ENCODE peak calls at places on chromosomes 3 and 15, in ten cellular contexts. T is stomach, K is A549, S is HepG2, H is GM12878, Q is suprapubic skin, V is ovary, E is SK-N-SH, B is upper lobe of left lung, U is sigmoid colon. J is an unnamed sample.

GRCh38 chr3:185825639-185826481 is 1.0 kb upstream of the IGF2BP2 start:
- DNase-seq in T (peak; percentile 61), H (no peak), S (no peak), Q (peak; percentile 69), E (peak; percentile 65), K (peak; percentile 29), U (peak; percentile 64), B (peak; percentile 90), V (peak; percentile 56), J (no peak)

GRCh38 chr15:76078285-76078863 is 18.6 kb downstream of the TMEM266 start:
- DNase-seq in H (no peak), Q (no peak), K (no peak), E (no peak), T (no peak), U (no peak), S (no peak), V (no peak), B (no peak), J (no peak)

GRCh38 chr3:13161771-13162535 is 88.7 kb upstream of the IQSEC1 start:
- DNase-seq in B (no peak), U (peak; percentile 52), E (no peak), V (no peak), T (no peak), S (no peak), K (no peak), H (no peak), Q (peak; percentile 46), J (no peak)

GRCh38 chr3:69214241-69214640 is 91.8 kb upstream of the LMOD3 start:
- DNase-seq in V (no peak), S (no peak), H (no peak), T (no peak), K (no peak), B (no peak), E (no peak), U (no peak), Q (no peak), J (no peak)

GRCh38 chr15:50210462-50211264 is 28.7 kb downstream of the SLC27A2 start:
- DNase-seq in Q (no peak), E (no peak), K (no peak), H (no peak), U (no peak), T (peak; percentile 39), B (no peak), V (no peak), S (peak; percentile 42), J (no peak)

GRCh38 chr15:71121442-71121841 is 6.2 kb downstream of the THSD4 start:
- DNase-seq in B (no peak), S (no peak), V (no peak), T (no peak), E (no peak), U (no peak), Q (no peak), H (no peak), K (no peak), J (no peak)

GRCh38 chr15:96183927-96184266 is 146.6 kb upstream of the NR2F2 start:
- DNase-seq in V (no peak), B (no peak), K (no peak), E (no peak), H (no peak), Q (no peak), S (peak; percentile 26), T (no peak), U (no peak), J (no peak)

GRCh38 chr3:178451799-178452198 is 84.4 kb upstream of the KCNMB2 start:
- DNase-seq in V (no peak), Q (no peak), U (no peak), B (no peak), T (no peak), E (no peak), S (no peak), K (no peak), H (no peak), J (no peak)

GRCh38 chr3:64072111-64072510 is 48.8 kb upstream of the PSMD6 start:
- DNase-seq in H (no peak), K (no peak), T (no peak), V (no peak), Q (no peak), E (no peak), B (no peak), U (no peak), S (no peak), J (no peak)

GRCh38 chr15:74176262-74177208 is 3.0 kb downstream of the ISLR start:
- DNase-seq in Q (peak; percentile 49), S (no peak), B (no peak), H (no peak), E (peak; percentile 81), T (no peak), U (peak; percentile 64), V (no peak), K (no peak), J (no peak)

GRCh38 chr3:46517016-46517770 is 19.4 kb downstream of the RTP3 start:
- DNase-seq in T (no peak), V (no peak), B (no peak), Q (no peak), E (no peak), S (no peak), H (no peak), K (no peak), U (no peak), J (no peak)

GRCh38 chr3:46509661-46510187 is 11.9 kb downstream of the RTP3 start:
- DNase-seq in E (no peak), H (no peak), T (no peak), U (no peak), S (no peak), B (no peak), Q (no peak), K (no peak), V (no peak), J (no peak)

GRCh38 chr3:46508850-46509591 is 11.2 kb downstream of the RTP3 start:
- DNase-seq in S (no peak), T (no peak), H (no peak), Q (no peak), B (no peak), V (no peak), K (no peak), U (no peak), E (no peak), J (no peak)

GRCh38 chr3:46516521-46516920 is 18.7 kb downstream of the RTP3 start:
- DNase-seq in K (no peak), B (no peak), E (no peak), S (no peak), H (no peak), V (no peak), Q (no peak), T (no peak), U (no peak), J (no peak)

DNA sequence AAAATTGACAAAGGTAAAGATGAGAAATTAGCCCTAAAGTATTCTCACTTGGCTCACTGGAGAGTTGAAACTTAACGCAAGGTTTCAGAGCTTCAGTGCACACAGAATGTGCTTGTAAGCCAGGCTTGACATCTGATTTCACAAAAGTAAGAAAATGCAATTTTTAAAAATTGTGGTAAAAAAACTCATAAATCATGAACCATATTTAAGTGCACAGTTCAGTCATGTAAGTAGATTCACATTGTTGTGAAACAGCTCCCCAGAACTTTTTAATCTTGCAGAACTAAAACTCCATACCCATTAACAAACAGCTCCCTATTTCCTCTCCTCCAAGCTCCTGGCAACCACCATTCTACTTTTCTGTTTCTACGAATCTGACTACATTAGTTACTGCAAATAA is 14.4 kb downstream of the RTP3 start:
- DNase-seq in K (no peak), T (no peak), S (no peak), V (no peak), U (no peak), E (no peak), H (no peak), Q (no peak), B (no peak), J (no peak)
- H3K4me3 ChIP-seq in K (no peak overlapping the region), T (no peak overlapping the region), S (no peak overlapping the region), V (no peak overlapping the region), U (no peak overlapping the region), E (no peak overlapping the region), H (no peak overlapping the region), Q (no peak overlapping the region), B (no peak overlapping the region), J (no peak overlapping the region)

DNA sequence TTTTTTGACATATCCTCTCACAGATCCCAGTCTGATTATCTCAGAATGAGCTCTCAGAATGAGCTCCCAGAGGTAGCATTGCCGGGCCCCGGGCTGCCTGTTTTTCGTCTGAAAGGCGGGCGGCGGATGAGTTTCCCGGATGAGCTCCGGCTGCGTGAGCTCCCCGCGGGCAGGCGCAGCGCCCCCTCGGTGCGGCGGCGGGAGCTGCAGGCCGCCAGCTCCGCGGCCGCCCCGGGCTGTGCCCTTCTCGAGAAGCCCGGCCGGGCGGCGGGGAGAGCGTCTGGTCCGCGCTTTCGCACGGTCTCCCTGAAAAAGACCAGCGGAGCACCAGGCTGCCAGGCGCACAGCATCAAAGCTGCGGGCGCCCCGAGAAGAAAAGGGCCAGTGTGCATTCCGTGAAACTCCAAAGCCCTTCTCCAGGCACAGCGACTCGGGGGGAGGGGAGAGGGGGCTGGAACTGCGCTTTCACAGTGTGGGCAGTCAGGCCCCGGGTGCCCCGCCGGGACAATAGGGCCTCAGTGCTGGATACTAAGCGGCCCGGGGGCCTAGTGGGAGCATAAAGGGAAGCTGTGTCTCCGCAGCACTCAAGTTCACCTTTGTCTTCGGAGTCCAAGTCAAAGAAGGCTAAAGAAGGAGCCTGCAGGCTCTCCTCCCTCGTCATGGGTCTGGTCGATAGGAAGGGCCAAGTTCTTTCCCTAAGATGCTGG is 12.1 kb upstream of the SHC4 start:
- DNase-seq in B (peak; percentile 96), K (peak; percentile 46), H (no peak), T (peak; percentile 75), V (peak; percentile 86), Q (peak; percentile 81), U (peak; percentile 88), E (peak; percentile 93), S (peak; percentile 65), J (peak; percentile 49)
- TF ChIP-seq EP300 in B (no peak), K (no peak), H (no peak), T (no peak), V (no peak), Q (no peak), U (no peak), E (no peak), S (no peak), J (peak; percentile 90)

DNA sequence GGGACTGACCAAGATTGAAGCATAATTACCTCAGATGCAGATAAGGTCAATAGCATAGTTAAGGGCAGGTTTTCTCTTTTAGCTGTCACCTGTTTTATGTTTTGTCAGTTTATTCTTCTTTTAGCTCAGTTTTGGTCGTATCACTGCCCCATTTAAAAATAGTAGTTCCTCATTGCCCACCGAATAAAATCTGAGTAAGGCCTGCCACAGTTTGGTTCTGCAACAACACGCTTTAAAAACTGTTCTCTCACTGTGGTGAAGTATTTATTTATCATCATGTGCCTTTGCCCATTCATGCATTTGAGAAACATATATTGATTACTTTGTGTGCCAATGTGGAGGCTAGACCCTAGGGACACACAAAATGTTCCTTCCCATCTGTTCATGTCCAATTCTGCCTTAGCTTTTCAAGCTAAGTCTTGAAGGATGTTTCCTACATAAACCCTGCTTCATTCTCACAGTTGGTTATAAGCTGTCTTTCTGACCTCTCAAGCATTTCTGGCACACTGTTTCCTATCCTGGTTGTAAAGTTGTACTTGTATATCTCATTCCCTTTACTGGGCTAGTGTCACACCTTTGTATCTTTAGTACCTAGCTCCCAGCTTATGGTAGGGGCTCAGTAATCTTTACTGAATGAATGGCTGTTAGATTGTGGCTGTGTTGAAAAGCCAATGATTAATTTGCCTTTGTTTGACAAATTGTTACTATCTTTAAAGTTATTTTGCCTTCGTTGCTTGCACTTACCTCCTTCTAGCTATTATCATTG is 23.9 kb downstream of the AKAP13 start:
- DNase-seq in T (no peak), E (no peak), H (no peak), U (no peak), Q (no peak), K (no peak), V (no peak), S (no peak), B (no peak), J (no peak)
- H3K4me3 ChIP-seq in T (no peak overlapping the region), E (no peak overlapping the region), H (no peak overlapping the region), U (no peak overlapping the region), Q (no peak overlapping the region), K (no peak overlapping the region), V (no peak overlapping the region), S (no peak overlapping the region), B (no peak overlapping the region), J (no peak overlapping the region)

GRCh38 chr15:38698215-38698614 is 133.6 kb upstream of the RASGRP1 start:
- DNase-seq in T (no peak), E (no peak), H (no peak), B (no peak), S (no peak), K (no peak), U (no peak), V (no peak), Q (no peak), J (no peak)
- TF ChIP-seq EP300 in T (no peak), E (no peak), H (no peak), B (no peak), S (no peak), K (no peak), U (no peak), V (no peak), Q (no peak), J (no peak)